ENCODE peak calls at places on chromosomes 1 and 21, in four cellular contexts. D is AG04449, B is brain microvascular endothelial cell, A is hepatocyte. S is an unnamed sample.

GRCh38 chr1:51188230-51188629 is 47.8 kb upstream of the RNF11 start:
- DNase-seq in D (no peak), B (no peak), A (no peak), S (no peak)

GRCh38 chr1:30283199-30283962 is 440.0 kb downstream of the MATN1 start:
- DNase-seq in D (no peak), B (no peak), A (no peak), S (no peak)

GRCh38 chr1:212774584-212774983 is 17.0 kb downstream of the NSL1 start:
- DNase-seq in D (no peak), B (peak), A (no peak), S (no peak)

GRCh38 chr1:51623025-51623424 is 6.1 kb downstream of the OSBPL9 start:
- DNase-seq in D (no peak), B (no peak), A (no peak), S (no peak)

GRCh38 chr1:21234779-21235178 is 55.5 kb downstream of the ECE1 start:
- DNase-seq in D (peak), B (no peak), A (no peak), S (no peak)

GRCh38 chr1:234613992-234614584 is 4.1 kb upstream of the IRF2BP2 start:
- DNase-seq in D (no peak), B (no peak), A (no peak), S (no peak)

GRCh38 chr1:117570988-117571409 is 34.8 kb upstream of the TENT5C start:
- DNase-seq in D (no peak), B (no peak), A (peak), S (no peak)

GRCh38 chr1:172588296-172589291 is 55.6 kb downstream of the SUCO start:
- DNase-seq in D (peak), B (peak), A (peak), S (no peak)

GRCh38 chr1:1914101-1914811 is 804 bp upstream of the CALML6 start:
- DNase-seq in D (no peak), B (no peak), A (peak), S (no peak)

GRCh38 chr1:115655916-115656315 is 14.1 kb downstream of the VANGL1 start:
- DNase-seq in D (no peak), B (no peak), A (no peak), S (no peak)

GRCh38 chr1:155514582-155515187 is 47.9 kb downstream of the ASH1L start:
- DNase-seq in D (no peak), B (no peak), A (no peak), S (no peak)

GRCh38 chr1:94270801-94271203 is 33.4 kb upstream of the ARHGAP29 start:
- DNase-seq in D (no peak), B (peak), A (no peak), S (no peak)

GRCh38 chr21:26717146-26717739 is 128.0 kb downstream of the ADAMTS1 start:
- DNase-seq in D (no peak), B (no peak), A (no peak), S (no peak)

GRCh38 chr1:101235696-101236545 is 898 bp upstream of the S1PR1 start:
- DNase-seq in D (no peak), B (no peak), A (peak), S (no peak)

GRCh38 chr1:22224091-22224490 is 81.2 kb upstream of the WNT4 start:
- DNase-seq in D (no peak), B (no peak), A (no peak), S (no peak)

GRCh38 chr21:37001446-37001845 is 5.1 kb upstream of the RIPPLY3 start:
- DNase-seq in D (no peak), B (no peak), A (no peak), S (no peak)

GRCh38 chr1:224113918-224114786 is at the start of gene FBXO28:
- DNase-seq in D (peak), B (peak), A (peak), S (peak)

GRCh38 chr1:224118688-224119087 is 4.8 kb downstream of the FBXO28 start:
- DNase-seq in D (no peak), B (no peak), A (no peak), S (no peak)

GRCh38 chr1:224113545-224113917 is 380 bp upstream of the FBXO28 start:
- DNase-seq in D (no peak), B (no peak), A (no peak), S (no peak)

GRCh38 chr1:224114787-224115175 is 870 bp downstream of the FBXO28 start:
- DNase-seq in D (no peak), B (no peak), A (peak), S (no peak)

GRCh38 chr1:224116131-224116530 is 2.2 kb downstream of the FBXO28 start:
- DNase-seq in D (no peak), B (no peak), A (peak), S (peak)
- TF ChIP-seq CTCF in D (peak), B (peak), A (peak), S (peak)

GRCh38 chr1:160376525-160377131 is 9.8 kb downstream of the NHLH1 start:
- DNase-seq in D (no peak), B (peak), A (peak), S (no peak)

GRCh38 chr1:160374701-160375443 is 8.0 kb downstream of the NHLH1 start:
- DNase-seq in D (no peak), B (no peak), A (no peak), S (no peak)

GRCh38 chr1:160374291-160374690 is 7.4 kb downstream of the NHLH1 start:
- DNase-seq in D (no peak), B (no peak), A (no peak), S (no peak)

GRCh38 chr1:160377585-160378206 is 10.8 kb downstream of the NHLH1 start:
- DNase-seq in D (peak), B (peak), A (no peak), S (no peak)

GRCh38 chr1:160375788-160376524 is 9.1 kb downstream of the NHLH1 start:
- DNase-seq in D (no peak), B (peak), A (no peak), S (no peak)
- H3K4me3 ChIP-seq in D (no peak), B (no peak), A (no peak), S (no peak)

GRCh38 chr1:77900687-77901293 is 12.4 kb downstream of the NEXN start:
- DNase-seq in D (no peak), B (peak), A (peak), S (peak)
- TF ChIP-seq CTCF in D (peak), B (peak), A (peak), S (peak)

GRCh38 chr1:96487961-96488360 is 233.6 kb upstream of the PTBP2 start:
- DNase-seq in D (no peak), B (no peak), A (no peak), S (peak)

GRCh38 chr1:96481410-96481809 is 240.2 kb upstream of the PTBP2 start:
- DNase-seq in D (no peak), B (no peak), A (no peak), S (no peak)

GRCh38 chr1:96487404-96487803 is 234.2 kb upstream of the PTBP2 start:
- DNase-seq in D (no peak), B (no peak), A (no peak), S (peak)

GRCh38 chr1:96478228-96478627 is 243.4 kb upstream of the PTBP2 start:
- DNase-seq in D (no peak), B (no peak), A (no peak), S (no peak)

GRCh38 chr1:96482615-96483014 is 239.0 kb upstream of the PTBP2 start:
- DNase-seq in D (no peak), B (no peak), A (no peak), S (no peak)
- H3K4me3 ChIP-seq in D (no peak), B (no peak), A (no peak), S (no peak)

GRCh38 chr1:167225920-167226319 is 5.2 kb downstream of the POU2F1 start:
- DNase-seq in D (no peak), B (no peak), A (no peak), S (no peak)
- TF ChIP-seq CTCF in D (no peak), B (no peak), A (no peak), S (no peak)

S was measured in retinal pigment epithelial cell.